ENCODE peak calls at places on chromosomes 13 and 19, in eight cellular contexts. D is uterus, E is pancreas, U is PC-3, W is colonic mucosa, C is SK-N-SH, V is prostate gland, Q is fibroblast of lung. O is an unnamed sample.

GRCh38 chr13:40317980-40318327 is 348.5 kb downstream of the FOXO1 start:
- DNase-seq in W (no peak), C (no peak), E (no peak), Q (no peak), U (no peak), V (no peak), D (no peak), O (no peak)

GRCh38 chr19:6362024-6362344 is 653 bp downstream of the CLPP start:
- DNase-seq in Q (peak; percentile 11), U (no peak), E (no peak), V (no peak), D (peak; percentile 42), C (no peak), W (peak; percentile 31), O (no peak)

GRCh38 chr13:73715910-73716257 is 418.3 kb downstream of the KLF12 start:
- DNase-seq in V (no peak), W (no peak), E (no peak), U (peak; percentile 14), C (no peak), Q (peak; percentile 36), D (no peak), O (no peak)

GRCh38 chr13:25699056-25699455 is 327.3 kb downstream of the ATP8A2 start:
- DNase-seq in W (no peak), Q (no peak), V (no peak), E (no peak), D (no peak), U (no peak), C (no peak), O (no peak)

GRCh38 chr13:41513600-41513999 is 56.2 kb downstream of the RGCC start:
- DNase-seq in W (no peak), V (no peak), E (no peak), U (no peak), D (no peak), C (no peak), Q (no peak), O (no peak)

GRCh38 chr13:30880756-30881155 is 25.3 kb upstream of the MEDAG start:
- DNase-seq in C (no peak), W (no peak), D (no peak), V (no peak), Q (peak; percentile 96), U (peak; percentile 74), E (no peak), O (no peak)

GRCh38 chr13:49561064-49561410 is 24.3 kb downstream of the RCBTB1 start:
- DNase-seq in V (no peak), C (peak; percentile 63), W (no peak), E (no peak), D (no peak), U (no peak), Q (peak; percentile 22), O (no peak)

GRCh38 chr13:31310781-31311180 is 111.0 kb downstream of the B3GLCT start:
- DNase-seq in Q (no peak), D (no peak), C (no peak), V (peak; percentile 78), U (no peak), E (no peak), W (no peak), O (no peak)

GRCh38 chr13:28049880-28050871 is 50.2 kb downstream of the FLT3 start:
- DNase-seq in W (no peak), U (no peak), E (no peak), V (no peak), Q (no peak), D (no peak), C (no peak), O (no peak)

GRCh38 chr13:112441779-112442310 is 65.7 kb downstream of the SPACA7 start:
- DNase-seq in C (no peak), Q (no peak), D (no peak), U (no peak), V (no peak), E (no peak), W (no peak), O (no peak)

GRCh38 chr19:7846247-7846646 is 16.2 kb downstream of the EVI5L start:
- DNase-seq in Q (no peak), E (no peak), W (no peak), D (no peak), V (no peak), C (no peak), U (no peak), O (no peak)

GRCh38 chr13:65460136-65460535 is 1770.0 kb downstream of the PCDH9 start:
- DNase-seq in V (no peak), E (no peak), Q (peak; percentile 46), D (no peak), W (no peak), U (no peak), C (no peak), O (no peak)

GRCh38 chr19:6425732-6426686 is 1.4 kb upstream of the KHSRP start:
- DNase-seq in C (peak; percentile 27), Q (no peak), E (no peak), W (no peak), U (peak; percentile 19), D (peak; percentile 23), V (no peak), O (no peak)

GRCh38 chr19:38011426-38011825 is 104.4 kb downstream of the SIPA1L3 start:
- DNase-seq in C (no peak), W (no peak), U (no peak), D (no peak), V (no peak), E (no peak), Q (no peak), O (no peak)

GRCh38 chr19:41362143-41362847 is 1.7 kb downstream of the B9D2 start:
- DNase-seq in Q (no peak), V (no peak), D (no peak), W (peak; percentile 36), C (peak; percentile 4), E (no peak), U (peak; percentile 24), O (no peak)

GRCh38 chr13:41541142-41541938 is 84.0 kb downstream of the RGCC start:
- DNase-seq in U (no peak), Q (no peak), W (peak; percentile 29), D (no peak), C (no peak), E (no peak), V (no peak), O (no peak)

GRCh38 chr13:75541287-75541686 is 3.6 kb upstream of the COMMD6 start:
- DNase-seq in C (no peak), D (no peak), Q (no peak), U (no peak), E (no peak), W (no peak), V (no peak), O (no peak)

GRCh38 chr19:17318966-17319365 is 9.6 kb downstream of the DDA1 start:
- DNase-seq in V (no peak), C (no peak), E (no peak), W (no peak), Q (no peak), U (no peak), D (no peak), O (no peak)

GRCh38 chr19:35704218-35704617 is at the start of gene ZBTB32:
- DNase-seq in W (peak; percentile 42), C (peak; percentile 43), U (no peak), V (no peak), Q (peak; percentile 57), E (no peak), D (no peak), O (no peak)

GRCh38 chr13:39688278-39688677 is 32.8 kb downstream of the COG6 start:
- DNase-seq in Q (no peak), V (no peak), C (no peak), W (no peak), D (no peak), E (no peak), U (no peak), O (no peak)

GRCh38 chr13:20769091-20769490 is 4.7 kb downstream of the EEF1AKMT1 start:
- DNase-seq in D (no peak), E (no peak), Q (no peak), U (no peak), C (no peak), V (no peak), W (no peak), O (no peak)

GRCh38 chr13:100039740-100040139 is 49.2 kb upstream of the PCCA start:
- DNase-seq in E (no peak), C (no peak), D (no peak), Q (peak; percentile 12), W (no peak), V (no peak), U (peak; percentile 53), O (no peak)

GRCh38 chr19:12052057-12052570 is 647 bp downstream of the ZNF878 start:
- DNase-seq in V (no peak), E (no peak), Q (peak; percentile 23), C (peak; percentile 33), U (peak; percentile 70), W (peak; percentile 31), D (no peak), O (no peak)

DNA sequence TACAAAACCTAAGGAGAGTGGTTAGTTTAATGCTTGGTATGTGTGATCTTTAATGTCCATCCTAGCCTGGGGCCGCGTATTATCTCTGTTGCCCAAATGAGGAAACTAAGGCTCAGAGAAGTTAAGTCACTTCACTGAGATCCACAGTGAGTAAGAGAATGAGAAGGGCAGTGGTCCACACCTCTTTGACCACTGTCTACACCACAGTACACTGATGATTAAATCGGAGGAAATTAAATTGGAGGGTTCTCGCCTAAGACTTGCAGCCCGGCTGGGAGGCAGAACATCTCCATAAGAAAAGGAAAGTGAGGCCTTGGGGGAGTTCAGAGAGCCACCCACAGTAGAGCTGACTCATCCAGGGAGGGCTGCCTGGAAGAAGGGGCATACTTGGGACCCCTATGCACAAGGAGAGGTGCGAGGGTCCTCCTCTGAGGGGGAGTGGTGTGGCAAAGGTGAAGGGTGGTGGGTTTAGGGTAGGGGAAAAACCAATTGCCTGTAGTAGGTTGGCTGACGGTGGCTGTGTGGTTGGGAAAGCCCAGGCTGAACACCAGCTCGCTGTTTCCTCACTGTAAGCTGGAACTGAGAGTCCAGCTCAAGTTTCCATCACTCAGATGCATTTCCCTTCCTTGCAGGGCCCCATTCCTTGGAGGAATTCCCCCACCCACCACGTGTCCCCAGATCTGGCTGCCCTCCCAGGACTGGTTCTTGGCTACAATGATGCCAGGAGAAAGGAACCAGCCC is 15.0 kb upstream of the DHRS12 start:
- DNase-seq in W (no peak), Q (peak; percentile 40), V (no peak), E (no peak), C (no peak), U (no peak), D (no peak), O (no peak)
- H3K4me1 ChIP-seq in W (no peaks in the 10 kb centered on the region), Q (no peaks in the 10 kb centered on the region), V (no peaks in the 10 kb centered on the region), E (peaks cover 4% of the 10 kb centered on the region), C (no peaks in the 10 kb centered on the region), U (peaks cover 6% of the 10 kb centered on the region), D (no peaks in the 10 kb centered on the region), O (no peaks in the 10 kb centered on the region)

GRCh38 chr13:110713981-110714797 is 689 bp downstream of the ING1 start:
- DNase-seq in Q (peak; percentile 52), E (peak; percentile 72), V (peak; percentile 36), W (peak; percentile 63), U (peak; percentile 14), D (peak; percentile 62), C (peak; percentile 56), O (peak; percentile 79)
- TF ChIP-seq CTCF in Q (no peak), E (no peak), V (no peak), W (no peak), U (no peak), D (no peak), C (no peak), O (peak; percentile 11)

GRCh38 chr19:49637865-49638350 is 2.0 kb downstream of the RRAS start:
- DNase-seq in Q (peak; percentile 75), E (peak; percentile 80), V (peak; percentile 82), D (peak; percentile 85), U (peak; percentile 87), C (no peak), W (peak; percentile 94), O (peak; percentile 78)
- H3K4me3 ChIP-seq in Q (peak overlapping the region; percentile 41), E (peak overlapping the region; percentile 3), V (peak overlapping the region; percentile 20), D (peak overlapping the region; percentile 73), U (peak overlapping the region; percentile 58), C (peak overlapping the region; percentile 17), W (peak overlapping the region; percentile 10), O (peak overlapping the region; percentile 87)

GRCh38 chr19:10100163-10100785 is 2.2 kb downstream of the ANGPTL6 start:
- DNase-seq in C (no peak), Q (no peak), E (no peak), V (no peak), U (no peak), D (no peak), W (no peak), O (no peak)
- H3K4me1 ChIP-seq in C (no peaks in the 10 kb centered on the region), Q (peaks cover 10% of the 10 kb centered on the region), E (no peaks in the 10 kb centered on the region), V (no peaks in the 10 kb centered on the region), U (peaks cover 11% of the 10 kb centered on the region), D (no peaks in the 10 kb centered on the region), W (no peaks in the 10 kb centered on the region), O (peaks cover 8% of the 10 kb centered on the region)